ENCODE peak calls at places on chromosomes 6 and 20, in nine cellular contexts. O is Calu3, D is mammary epithelial cell, U is GM06990, Z is glutamatergic neuron, T is HFFc6, P is K562, Q is astrocyte of the cerebellum, I is foreskin fibroblast. Y is an unnamed sample.
A peak's percentile ranks its signal among the peaks of the same experiment; 100 is the strongest.

GRCh38 chr6:166862287-166862977 is 93.9 kb downstream of the RNASET2 start:
- DNase-seq in O (peak; percentile 39), D (no peak), T (no peak), Z (peak; percentile 46), U (no peak), I (peak; percentile 35), P (no peak), Q (no peak), Y (peak; percentile 68)

GRCh38 chr6:135780326-135780725 is 71.2 kb upstream of the PDE7B start:
- DNase-seq in Q (no peak), U (no peak), T (no peak), Z (no peak), O (no peak), I (no peak), P (no peak), D (no peak), Y (no peak)

GRCh38 chr6:2498224-2498623 is 252.5 kb downstream of the MYLK4 start:
- DNase-seq in D (peak; percentile 83), U (no peak), Q (no peak), O (no peak), I (peak; percentile 35), T (no peak), P (no peak), Z (no peak), Y (no peak)

GRCh38 chr6:39157511-39157910 is 42.5 kb upstream of the SAYSD1 start:
- DNase-seq in Q (no peak), D (no peak), P (no peak), T (no peak), Z (no peak), O (no peak), I (no peak), U (no peak), Y (no peak)

GRCh38 chr20:4802023-4802422 is 80.3 kb downstream of the PRND start:
- DNase-seq in I (no peak), O (no peak), U (no peak), P (no peak), D (no peak), T (no peak), Q (no peak), Z (no peak), Y (no peak)

GRCh38 chr20:62047666-62048345 is 17.9 kb downstream of the TAF4 start:
- DNase-seq in O (no peak), Z (no peak), T (no peak), I (no peak), D (peak; percentile 25), P (no peak), U (no peak), Q (no peak), Y (no peak)

GRCh38 chr6:137751768-137752560 is 115.1 kb upstream of the TNFAIP3 start:
- DNase-seq in U (no peak), Q (no peak), D (no peak), Z (no peak), O (no peak), P (no peak), I (no peak), T (no peak), Y (no peak)

GRCh38 chr20:13029687-13030510 is 21.1 kb downstream of the SPTLC3 start:
- DNase-seq in I (peak; percentile 95), U (no peak), O (peak; percentile 69), D (peak; percentile 95), T (peak; percentile 41), Z (no peak), P (no peak), Q (peak; percentile 99), Y (no peak)

GRCh38 chr20:59316911-59317310 is 16.5 kb downstream of the EDN3 start:
- DNase-seq in D (no peak), U (no peak), I (no peak), T (no peak), Q (no peak), Z (no peak), O (no peak), P (no peak), Y (no peak)

GRCh38 chr6:121064345-121064744 is 269.9 kb downstream of the TBC1D32 start:
- DNase-seq in I (no peak), O (no peak), U (no peak), Q (no peak), T (no peak), Z (no peak), P (no peak), D (no peak), Y (no peak)
- TF ChIP-seq CTCF in I (no peak), O (no peak), U (no peak), Q (no peak), T (no peak), Z (no peak), P (no peak), D (no peak), Y (no peak)

DNA sequence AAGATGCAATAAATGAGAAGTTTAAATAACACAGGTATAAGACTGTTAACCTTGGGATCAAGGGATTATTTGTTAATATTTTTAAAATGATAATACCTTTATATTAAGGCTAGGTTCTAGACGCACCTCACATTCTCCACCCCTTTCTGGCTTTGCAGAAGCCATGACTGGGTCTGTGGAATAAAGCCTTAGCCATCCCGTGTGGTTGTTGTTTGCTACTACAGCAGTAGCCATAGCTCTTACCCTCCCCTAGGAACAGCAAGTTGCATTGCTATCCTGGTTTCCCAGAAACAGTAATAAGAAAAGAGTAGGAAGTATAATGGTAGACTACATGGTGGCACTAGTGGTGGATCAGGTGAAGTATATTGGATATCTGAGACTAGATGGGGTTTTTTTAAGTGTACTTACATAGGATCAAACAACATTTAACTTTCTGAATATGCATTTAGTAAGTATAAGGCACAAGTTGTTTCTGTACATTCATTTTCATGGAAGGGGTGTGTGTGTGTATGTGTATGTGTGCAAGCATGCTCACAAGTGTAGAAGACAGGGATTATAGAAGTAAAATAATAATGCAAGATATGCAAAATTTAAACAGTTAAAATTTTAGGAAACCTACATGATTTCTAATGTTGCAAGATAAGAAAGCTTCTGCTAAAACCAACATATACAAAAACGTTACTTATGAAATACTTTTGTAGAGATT is 384.2 kb downstream of the PRKN start:
- DNase-seq in D (no peak), U (no peak), I (peak; percentile 9), T (no peak), O (no peak), Q (no peak), Z (no peak), P (no peak), Y (no peak)
- TF ChIP-seq CTCF in D (peak; percentile 22), U (no peak), I (no peak), T (no peak), O (no peak), Q (no peak), Z (peak; percentile 21), P (no peak), Y (peak; percentile 27)

GRCh38 chr6:155123520-155123919 is 128.4 kb downstream of the TIAM2 start:
- DNase-seq in Q (no peak), O (no peak), I (no peak), U (no peak), D (no peak), Z (no peak), P (no peak), T (no peak), Y (no peak)
- TF ChIP-seq CTCF in Q (no peak), O (no peak), I (no peak), U (no peak), D (no peak), Z (no peak), P (no peak), T (no peak), Y (no peak)

GRCh38 chr6:169751242-169752073 is at the start of the genes DYNLT2 and ERMARD:
- DNase-seq in Z (peak; percentile 97), O (peak; percentile 96), D (peak; percentile 95), T (peak; percentile 91), Q (peak; percentile 82), I (peak; percentile 98), P (peak; percentile 99), U (peak; percentile 97), Y (peak; percentile 95)
- TF ChIP-seq CTCF in Z (no peak), O (no peak), D (peak; percentile 32), T (peak; percentile 47), Q (no peak), I (no peak), P (peak; percentile 12), U (peak; percentile 3), Y (no peak)

GRCh38 chr6:68572525-68572924 is 62.6 kb upstream of the ADGRB3 start:
- DNase-seq in Z (peak; percentile 40), P (peak; percentile 83), Q (peak; percentile 9), T (no peak), I (peak; percentile 39), D (peak; percentile 1), O (peak; percentile 59), U (no peak), Y (peak; percentile 34)
- TF ChIP-seq CTCF in Z (peak; percentile 65), P (peak; percentile 80), Q (peak; percentile 59), T (no peak), I (no peak), D (peak; percentile 47), O (peak; percentile 47), U (peak; percentile 75), Y (no peak)

Y was measured in endothelial cell.